ENCODE peak calls at places on chromosomes 7 and 10, in six cellular contexts. C is tibial artery, I is H9, L is iPS DF 6.9, D is PC-3, T is suprapubic skin. O is an unnamed sample.
A peak's percentile ranks its signal among the peaks of the same experiment; 100 is the strongest.

GRCh38 chr10:132671171-132672154 is 114.5 kb downstream of the NKX6-2 start:
- DNase-seq in C (peak; percentile 37), I (peak; percentile 37), L (peak; percentile 5), D (no peak), T (peak; percentile 67), O (no peak)

GRCh38 chr7:366171-366916 is 76.4 kb downstream of the FOXL3 start:
- DNase-seq in C (no peak), I (no peak), L (no peak), D (no peak), T (no peak), O (no peak)

GRCh38 chr7:7739204-7739603 is 20.8 kb upstream of the RPA3 start:
- DNase-seq in C (no peak), I (no peak), L (no peak), D (no peak), T (no peak), O (no peak)

GRCh38 chr7:158657189-158657746 is 47.3 kb downstream of the NCAPG2 start:
- DNase-seq in C (no peak), I (no peak), L (no peak), D (no peak), T (no peak), O (no peak)

GRCh38 chr10:43070121-43071085 is 6.5 kb upstream of the RET start:
- DNase-seq in C (no peak), I (peak; percentile 53), L (no peak), D (no peak), T (no peak), O (no peak)

GRCh38 chr10:69659286-69660027 is 29.4 kb downstream of the FAM241B start:
- DNase-seq in C (no peak), I (no peak), L (no peak), D (no peak), T (no peak), O (no peak)

GRCh38 chr10:117448840-117449239 is 73.6 kb upstream of the PDZD8 start:
- DNase-seq in C (no peak), I (no peak), L (no peak), D (no peak), T (no peak), O (no peak)

GRCh38 chr10:58237014-58237830 is 30.5 kb downstream of the IPMK start:
- DNase-seq in C (no peak), I (no peak), L (no peak), D (peak; percentile 88), T (no peak), O (no peak)

GRCh38 chr7:139635521-139636240 is 112.2 kb downstream of the CLEC2L start:
- DNase-seq in C (no peak), I (no peak), L (no peak), D (no peak), T (no peak), O (peak; percentile 59)

GRCh38 chr7:64509583-64509982 is 53.3 kb downstream of the ZNF680 start:
- DNase-seq in C (no peak), I (no peak), L (no peak), D (no peak), T (no peak), O (no peak)

GRCh38 chr7:77940647-77941046 is 142.1 kb downstream of the PHTF2 start:
- DNase-seq in C (no peak), I (no peak), L (no peak), D (peak; percentile 45), T (no peak), O (no peak)

GRCh38 chr10:119575506-119575905 is 21.3 kb downstream of the TIAL1 start:
- DNase-seq in C (no peak), I (no peak), L (no peak), D (no peak), T (no peak), O (no peak)

GRCh38 chr7:73669316-73669715 is 1.7 kb downstream of the VPS37D start:
- DNase-seq in C (no peak), I (no peak), L (no peak), D (no peak), T (no peak), O (no peak)

GRCh38 chr10:101367569-101368453 is 13.8 kb downstream of the BTRC start:
- DNase-seq in C (no peak), I (no peak), L (no peak), D (peak; percentile 91), T (no peak), O (no peak)

GRCh38 chr10:61320996-61321395 is 132.2 kb downstream of the TMEM26 start:
- DNase-seq in C (no peak), I (no peak), L (no peak), D (no peak), T (no peak), O (no peak)

GRCh38 chr10:33365871-33366411 is 31.5 kb upstream of the NRP1 start:
- DNase-seq in C (no peak), I (no peak), L (no peak), D (peak; percentile 100), T (no peak), O (no peak)

GRCh38 chr10:71270301-71270777 is 48.7 kb upstream of the SLC29A3 start:
- DNase-seq in C (no peak), I (peak; percentile 87), L (peak; percentile 75), D (peak; percentile 69), T (no peak), O (no peak)

GRCh38 chr10:28652703-28653102 is 24.6 kb upstream of the BAMBI start:
- DNase-seq in C (no peak), I (no peak), L (no peak), D (no peak), T (no peak), O (no peak)

GRCh38 chr10:58065529-58065815 is 202.2 kb downstream of the IPMK start:
- DNase-seq in C (no peak), I (no peak), L (no peak), D (no peak), T (no peak), O (no peak)

GRCh38 chr7:17679427-17679826 is 260.9 kb downstream of the SNX13 start:
- DNase-seq in C (no peak), I (no peak), L (no peak), D (no peak), T (no peak), O (no peak)

GRCh38 chr10:4661572-4662255 is 164.3 kb upstream of the AKR1E2 start:
- DNase-seq in C (peak; percentile 93), I (no peak), L (no peak), D (no peak), T (peak; percentile 90), O (no peak)

GRCh38 chr7:148650232-148650858 is 48.4 kb upstream of the CUL1 start:
- DNase-seq in C (no peak), I (no peak), L (no peak), D (peak; percentile 76), T (no peak), O (no peak)

GRCh38 chr10:29646238-29646902 is 11.6 kb upstream of the SVIL start:
- DNase-seq in C (no peak), I (no peak), L (no peak), D (peak; percentile 57), T (no peak), O (no peak)

GRCh38 chr7:27154901-27155815 is 1.3 kb downstream of the HOXA7 start:
- DNase-seq in C (no peak), I (no peak), L (no peak), D (no peak), T (peak; percentile 77), O (no peak)

GRCh38 chr7:27156508-27156898 is at the start of gene HOXA7:
- DNase-seq in C (peak; percentile 89), I (peak; percentile 80), L (no peak), D (no peak), T (peak; percentile 93), O (no peak)

GRCh38 chr7:27156901-27157716 is 634 bp upstream of the HOXA7 start:
- DNase-seq in C (no peak), I (peak; percentile 14), L (no peak), D (no peak), T (peak; percentile 74), O (no peak)

GRCh38 chr7:27154369-27154768 is 2.0 kb upstream of the HOXA3 start:
- DNase-seq in C (peak; percentile 60), I (no peak), L (no peak), D (no peak), T (peak; percentile 76), O (no peak)

DNA sequence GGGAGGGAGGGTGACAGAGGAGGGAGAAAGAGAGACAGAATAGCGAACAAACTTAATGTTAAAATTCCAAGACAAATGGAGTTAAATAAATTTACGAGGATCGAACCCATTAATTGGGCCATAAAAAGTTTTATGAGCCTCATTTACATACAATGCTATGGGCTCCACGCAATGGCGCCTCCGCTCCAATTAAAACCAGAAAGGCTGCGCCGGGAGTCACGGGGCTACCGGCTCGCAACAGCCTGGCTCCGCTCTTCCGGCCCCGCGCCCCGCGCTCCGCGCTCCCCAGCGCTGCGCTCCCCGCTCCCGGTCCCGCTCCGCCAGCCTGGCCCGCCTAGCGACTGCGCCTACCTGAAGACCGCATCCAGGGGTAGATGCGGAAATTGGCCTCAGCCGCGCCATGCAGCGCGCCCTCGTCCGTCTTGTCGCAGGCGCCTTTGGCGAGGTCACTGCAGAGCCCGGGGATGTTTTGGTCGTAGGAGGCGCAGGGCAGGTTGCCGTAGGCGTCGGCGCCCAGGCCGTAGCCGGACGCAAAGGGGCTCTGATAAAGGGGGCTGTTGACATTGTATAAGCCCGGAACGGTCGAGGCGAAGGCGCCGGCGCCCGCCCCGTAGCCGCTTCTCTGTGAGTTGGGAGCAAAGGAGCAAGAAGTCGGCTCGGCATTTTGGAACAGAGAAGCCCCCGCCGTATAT is 513 bp downstream of the HOXA7 start:
- DNase-seq in C (peak; percentile 77), I (peak; percentile 55), L (no peak), D (peak; percentile 52), T (peak; percentile 82), O (no peak)
- H3K27me3 ChIP-seq in C (no peaks in the 10 kb centered on the region), I (peaks cover 99% of the 10 kb centered on the region), L (peaks cover 98% of the 10 kb centered on the region), D (no peaks in the 10 kb centered on the region), T (peaks cover 15% of the 10 kb centered on the region), O (peaks cover 98% of the 10 kb centered on the region)

DNA sequence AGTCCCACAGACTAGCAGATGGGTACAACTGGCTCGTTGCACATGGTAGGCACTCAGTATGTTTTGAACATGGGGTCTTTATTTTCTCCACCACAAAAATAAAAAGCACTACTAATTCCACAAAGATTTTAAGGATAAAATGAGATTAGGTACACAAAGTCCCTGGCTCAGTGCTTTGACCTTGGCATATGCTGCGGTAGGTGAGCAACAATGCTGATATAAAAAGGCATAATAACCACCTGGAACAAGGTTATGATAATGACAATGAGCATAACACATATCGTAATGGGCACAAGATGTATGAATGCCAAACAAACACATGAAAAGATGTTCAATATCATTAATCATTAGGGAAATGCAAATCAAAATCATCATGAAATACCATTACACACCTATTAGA is 26.9 kb downstream of the SGMS1 start:
- DNase-seq in C (no peak), I (no peak), L (no peak), D (no peak), T (no peak), O (no peak)
- H3K27ac ChIP-seq in C (no peak overlapping the region), I (no peak overlapping the region), L (no peak overlapping the region), D (no peak overlapping the region), T (no peak overlapping the region), O (no peak overlapping the region)

GRCh38 chr7:155424301-155425010 is 33.5 kb upstream of the EN2 start:
- DNase-seq in C (no peak), I (no peak), L (no peak), D (no peak), T (no peak), O (no peak)
- H3K27me3 ChIP-seq in C (no peaks in the 10 kb centered on the region), I (no peaks in the 10 kb centered on the region), L (no peaks in the 10 kb centered on the region), D (peaks cover 94% of the 10 kb centered on the region), T (peaks cover 88% of the 10 kb centered on the region), O (no peaks in the 10 kb centered on the region)

DNA sequence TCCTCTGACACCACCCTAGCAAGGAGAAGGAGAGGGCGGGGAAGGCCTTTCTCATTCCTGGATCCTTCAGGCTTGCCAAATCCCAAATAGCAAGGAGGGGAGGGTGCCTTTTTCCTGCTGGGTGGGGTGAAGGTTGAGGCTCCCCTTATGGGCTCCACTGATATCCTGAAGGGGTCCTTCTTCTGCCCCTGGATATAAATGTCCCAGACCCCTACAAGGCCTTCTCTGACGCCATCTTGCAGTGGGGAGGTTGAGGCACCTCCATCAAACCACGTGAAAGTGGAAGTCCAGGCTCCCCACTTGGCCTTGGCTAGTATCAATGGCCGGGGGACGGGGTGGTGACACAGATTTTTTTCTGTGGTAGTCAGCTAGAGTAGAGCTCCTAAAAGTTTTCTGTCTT is 371.3 kb downstream of the GLRX3 start:
- DNase-seq in C (no peak), I (no peak), L (no peak), D (no peak), T (no peak), O (no peak)
- H3K27ac ChIP-seq in C (no peak overlapping the region), I (no peak overlapping the region), L (no peak overlapping the region), D (no peak overlapping the region), T (no peak overlapping the region), O (no peak overlapping the region)

O was measured in CD4-positive, alpha-beta T cell.